ENCODE peak calls at places on chromosomes 1 and 21, in ten cellular contexts. B, V, T, K, Z, R, F, Q, D and M are unnamed samples.
A peak's percentile ranks its signal among the peaks of the same experiment; 100 is the strongest.

GRCh38 chr1:94702440-94702810 is 117.7 kb upstream of the SLC44A3 start:
- DNase-seq in D (no peak), F (no peak), K (no peak), V (no peak), B (no peak), T (no peak), Q (peak; percentile 53), Z (no peak), R (no peak), M (no peak)

GRCh38 chr1:113648478-113648877 is 110.8 kb downstream of the PHTF1 start:
- DNase-seq in R (no peak), B (no peak), F (no peak), Q (no peak), T (no peak), V (no peak), Z (no peak), K (no peak), D (no peak), M (no peak)

GRCh38 chr1:86067626-86068025 is 88.9 kb downstream of the COL24A1 start:
- DNase-seq in B (peak; percentile 44), K (peak; percentile 11), R (no peak), Z (no peak), D (no peak), F (no peak), Q (no peak), V (no peak), T (no peak), M (no peak)

GRCh38 chr1:97573560-97573959 is 347.3 kb downstream of the DPYD start:
- DNase-seq in T (no peak), Q (no peak), D (no peak), F (no peak), K (peak; percentile 17), V (no peak), B (no peak), Z (no peak), R (no peak), M (no peak)

GRCh38 chr1:169892819-169893644 is 664 bp downstream of the SCYL3 start:
- DNase-seq in R (peak; percentile 44), B (no peak), Q (peak; percentile 58), D (peak; percentile 17), K (peak; percentile 32), F (no peak), V (peak; percentile 18), T (peak; percentile 6), Z (no peak), M (no peak)

GRCh38 chr21:31490471-31490870 is 146.4 kb upstream of the TIAM1 start:
- DNase-seq in Q (no peak), K (no peak), D (no peak), B (no peak), Z (no peak), R (no peak), T (peak; percentile 42), V (no peak), F (no peak), M (no peak)

GRCh38 chr1:165114022-165114888 is 242.3 kb downstream of the LMX1A start:
- DNase-seq in R (peak; percentile 67), Q (no peak), Z (no peak), T (peak; percentile 31), V (no peak), D (peak; percentile 40), F (peak; percentile 26), K (peak; percentile 51), B (no peak), M (no peak)

GRCh38 chr1:24142546-24143431 is at the start of gene IL22RA1:
- DNase-seq in Q (peak; percentile 58), K (peak; percentile 27), B (no peak), T (no peak), R (peak; percentile 36), F (no peak), V (no peak), Z (no peak), D (no peak), M (no peak)

GRCh38 chr1:211788626-211789025 is 41.9 kb downstream of the LPGAT1 start:
- DNase-seq in B (no peak), K (no peak), Q (no peak), V (no peak), T (no peak), F (no peak), Z (no peak), R (no peak), D (peak; percentile 75), M (no peak)

GRCh38 chr1:198934901-198935301 is 296.1 kb downstream of the PTPRC start:
- DNase-seq in Q (no peak), R (peak; percentile 84), V (no peak), B (no peak), Z (peak; percentile 55), T (peak; percentile 26), F (no peak), K (peak; percentile 61), D (no peak), M (peak; percentile 64)

GRCh38 chr1:161037661-161038522 is 872 bp downstream of the TSTD1 start:
- DNase-seq in K (no peak), Z (no peak), B (no peak), V (no peak), D (no peak), F (no peak), R (no peak), Q (no peak), T (no peak), M (no peak)

GRCh38 chr21:21682172-21682571 is 684.0 kb downstream of the NCAM2 start:
- DNase-seq in K (peak; percentile 63), B (no peak), Q (no peak), T (peak; percentile 41), R (peak; percentile 79), D (no peak), F (no peak), V (no peak), Z (no peak), M (no peak)

GRCh38 chr21:36310016-36310415 is 10.0 kb upstream of the MORC3 start:
- DNase-seq in Z (no peak), T (no peak), R (no peak), F (no peak), D (no peak), V (peak; percentile 30), B (no peak), Q (no peak), K (no peak), M (no peak)

GRCh38 chr1:210232524-210233215 is at the start of gene SERTAD4:
- DNase-seq in B (no peak), K (peak; percentile 65), V (no peak), R (peak; percentile 73), F (peak; percentile 64), D (no peak), Z (no peak), T (peak; percentile 55), Q (peak; percentile 61), M (no peak)

GRCh38 chr21:43204638-43205037 is 35.8 kb downstream of the CRYAA start:
- DNase-seq in D (no peak), Z (no peak), T (no peak), R (no peak), K (no peak), F (no peak), V (no peak), B (no peak), Q (peak; percentile 5), M (peak; percentile 13)

GRCh38 chr1:53482441-53483153 is 23.4 kb downstream of the DMRTB1 start:
- DNase-seq in D (no peak), V (no peak), Q (no peak), K (no peak), Z (no peak), T (no peak), B (no peak), F (no peak), R (no peak), M (no peak)

GRCh38 chr1:209435654-209436566 is 147.6 kb upstream of the CAMK1G start:
- DNase-seq in K (peak; percentile 82), D (no peak), V (peak; percentile 25), Z (no peak), Q (peak; percentile 73), T (peak; percentile 73), B (no peak), R (peak; percentile 86), F (peak; percentile 11), M (peak; percentile 6)

GRCh38 chr1:226157761-226158316 is 28.7 kb downstream of the ACBD3 start:
- DNase-seq in V (no peak), R (no peak), B (no peak), K (no peak), T (no peak), Z (no peak), D (no peak), F (no peak), Q (no peak), M (no peak)

GRCh38 chr1:223223091-223223995 is 80.3 kb upstream of the TLR5 start:
- DNase-seq in Z (no peak), D (no peak), R (no peak), B (no peak), T (no peak), F (no peak), V (no peak), K (no peak), Q (no peak), M (peak; percentile 36)

GRCh38 chr1:17128361-17128760 is 9.1 kb upstream of the PADI2 start:
- DNase-seq in Q (no peak), R (peak; percentile 94), T (peak; percentile 89), D (peak; percentile 97), B (peak; percentile 89), F (no peak), K (peak; percentile 99), V (no peak), Z (no peak), M (no peak)